ENCODE peak calls at places on chromosomes 6 and 20, in nine cellular contexts. J is Peyer's patch, C is non-pigmented ciliary epithelial cell, H is NCI-H2081, D is nucleus accumbens, I is C1 segment of cervical spinal cord, M is NCI-H2029 treated with DMSO at 0.1 percent for 48 hours, E is NT2/D1, U is stomach. X is an unnamed sample.

GRCh38 chr6:21582651-21583050 is 10.9 kb upstream of the SOX4 start:
- DNase-seq in J (no peak), C (no peak), H (no peak), D (no peak), I (no peak), M (no peak), E (no peak), U (no peak), X (no peak)

GRCh38 chr6:38713812-38714211 is 1.3 kb upstream of the DNAH8 start:
- DNase-seq in J (no peak), C (no peak), H (no peak), D (no peak), I (no peak), M (no peak), E (no peak), U (no peak), X (no peak)

GRCh38 chr6:34031567-34032383 is 114.1 kb downstream of the GRM4 start:
- DNase-seq in J (no peak), C (no peak), H (no peak), D (no peak), I (no peak), M (no peak), E (no peak), U (no peak), X (no peak)

GRCh38 chr20:44756011-44756688 is 10.5 kb downstream of the KCNK15 start:
- DNase-seq in J (no peak), C (no peak), H (no peak), D (no peak), I (no peak), M (no peak), E (no peak), U (no peak), X (no peak)

GRCh38 chr6:26525818-26526217 is 12.3 kb upstream of the HMGN4 start:
- DNase-seq in J (no peak), C (no peak), H (no peak), D (no peak), I (no peak), M (no peak), E (no peak), U (no peak), X (no peak)

GRCh38 chr6:44012078-44012493 is 115.2 kb downstream of the MRPL14 start:
- DNase-seq in J (no peak), C (peak), H (no peak), D (no peak), I (no peak), M (no peak), E (no peak), U (no peak), X (peak)

GRCh38 chr20:10411673-10412072 is 22.3 kb downstream of the MKKS start:
- DNase-seq in J (no peak), C (no peak), H (no peak), D (no peak), I (no peak), M (no peak), E (no peak), U (no peak), X (no peak)

GRCh38 chr20:46701057-46701456 is 8.4 kb upstream of the SLC2A10 start:
- DNase-seq in J (no peak), C (no peak), H (no peak), D (no peak), I (no peak), M (no peak), E (no peak), U (no peak), X (no peak)